ENCODE peak calls at places on chromosomes 4 and X, in seven cellular contexts. G is left lung, E is A673, P is AG10803, V is NB4, S is hepatocyte, K is LNCaP clone FGC. X is an unnamed sample.

GRCh38 chr4:100117749-100118148 is 72.5 kb downstream of the DDIT4L start:
- DNase-seq in E (peak), G (no peak), S (no peak), K (no peak), P (no peak), V (no peak), X (no peak)

GRCh38 chr4:26573389-26573794 is 10.5 kb upstream of the TBC1D19 start:
- DNase-seq in S (no peak), V (peak), E (peak), G (no peak), K (no peak), P (no peak), X (peak)

GRCh38 chr4:101102114-101102752 is 245.1 kb downstream of the PPP3CA start:
- DNase-seq in P (peak), K (no peak), G (no peak), E (peak), V (no peak), S (no peak), X (peak)

GRCh38 chr4:69718376-69719293 is 41.8 kb downstream of the SULT1B1 start:
- DNase-seq in P (no peak), G (no peak), V (peak), S (no peak), E (peak), K (no peak), X (peak)

GRCh38 chr4:39732728-39733127 is 34.8 kb downstream of the UBE2K start:
- DNase-seq in G (no peak), P (peak), E (peak), S (no peak), K (no peak), V (peak), X (peak)

GRCh38 chrX:107714196-107714811 is 61.3 kb downstream of the TSC22D3 start:
- DNase-seq in S (no peak), P (peak), G (no peak), K (no peak), V (peak), E (no peak), X (peak)

GRCh38 chr4:100926039-100926717 is 408.4 kb upstream of the EMCN start:
- DNase-seq in P (no peak), K (no peak), V (no peak), E (no peak), S (no peak), G (no peak), X (no peak)

GRCh38 chr4:153651961-153652784 is 31.9 kb upstream of the TLR2 start:
- DNase-seq in K (no peak), E (no peak), P (no peak), V (peak), S (no peak), G (no peak), X (peak)

GRCh38 chr4:84394386-84394785 is 104.7 kb downstream of the NKX6-1 start:
- DNase-seq in V (no peak), P (no peak), S (no peak), E (no peak), G (no peak), K (no peak), X (no peak)

GRCh38 chr4:140604544-140604943 is 35.8 kb upstream of the UCP1 start:
- DNase-seq in K (no peak), V (no peak), P (no peak), E (no peak), G (no peak), S (no peak), X (no peak)

GRCh38 chrX:153953342-153953830 is 8.9 kb upstream of the RENBP start:
- DNase-seq in S (peak), P (peak), K (no peak), V (peak), E (peak), G (peak), X (peak)

GRCh38 chr4:8509311-8509950 is 68.9 kb downstream of the TRMT44 start:
- DNase-seq in S (no peak), K (no peak), E (no peak), G (peak), V (no peak), P (no peak), X (no peak)

GRCh38 chr4:76012388-76012801 is 5.1 kb upstream of the CXCL9 start:
- DNase-seq in S (no peak), G (no peak), V (no peak), P (peak), E (no peak), K (no peak), X (peak)

DNA sequence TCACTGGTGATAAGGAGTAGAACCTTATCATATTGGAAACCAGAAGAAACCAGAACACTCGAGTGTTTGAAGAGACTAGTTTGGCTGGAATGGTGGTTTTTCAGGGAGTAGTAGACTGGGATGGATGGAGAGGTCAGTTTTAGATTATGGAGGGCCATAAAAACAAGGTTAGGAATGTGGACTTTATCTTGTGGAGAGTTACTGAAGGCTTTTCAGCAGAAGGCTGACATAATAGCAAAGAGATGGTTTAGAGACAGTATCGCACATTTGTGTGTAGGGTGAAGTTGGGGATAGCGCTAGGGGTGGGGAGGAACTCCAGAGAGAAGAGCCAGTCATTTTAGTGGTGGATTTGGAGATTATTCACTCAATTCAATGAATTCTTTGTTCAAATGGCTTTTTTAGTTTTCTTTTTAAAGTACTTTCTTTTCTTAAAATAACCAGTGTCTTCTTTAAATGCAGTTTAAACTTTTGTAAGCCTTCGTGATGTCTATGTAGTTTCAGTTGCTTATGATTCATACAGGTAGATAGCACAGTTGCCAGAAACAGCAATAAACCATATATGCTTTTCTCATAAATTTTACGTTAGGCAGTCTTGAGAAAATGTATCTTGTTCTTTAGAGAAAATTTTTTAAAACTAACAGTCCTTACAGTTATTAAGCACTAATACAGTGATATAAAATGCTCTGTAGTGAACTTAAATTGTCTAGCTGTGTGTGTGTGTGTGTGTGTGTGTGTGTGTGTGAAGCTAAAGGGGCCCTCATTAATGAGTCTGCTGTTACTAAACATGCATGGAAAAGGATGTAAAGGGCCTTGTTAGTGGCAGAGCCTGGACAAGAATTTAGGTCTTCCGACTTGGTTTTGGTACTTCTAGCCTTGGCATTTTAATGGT is 3.8 kb downstream of the ARHGAP10 start:
- DNase-seq in P (peak), G (no peak), K (no peak), E (no peak), V (no peak), S (no peak), X (no peak)
- H3K4me3 ChIP-seq in P (no peak), G (no peak), K (no peak), E (no peak), V (no peak), S (no peak), X (no peak)

DNA sequence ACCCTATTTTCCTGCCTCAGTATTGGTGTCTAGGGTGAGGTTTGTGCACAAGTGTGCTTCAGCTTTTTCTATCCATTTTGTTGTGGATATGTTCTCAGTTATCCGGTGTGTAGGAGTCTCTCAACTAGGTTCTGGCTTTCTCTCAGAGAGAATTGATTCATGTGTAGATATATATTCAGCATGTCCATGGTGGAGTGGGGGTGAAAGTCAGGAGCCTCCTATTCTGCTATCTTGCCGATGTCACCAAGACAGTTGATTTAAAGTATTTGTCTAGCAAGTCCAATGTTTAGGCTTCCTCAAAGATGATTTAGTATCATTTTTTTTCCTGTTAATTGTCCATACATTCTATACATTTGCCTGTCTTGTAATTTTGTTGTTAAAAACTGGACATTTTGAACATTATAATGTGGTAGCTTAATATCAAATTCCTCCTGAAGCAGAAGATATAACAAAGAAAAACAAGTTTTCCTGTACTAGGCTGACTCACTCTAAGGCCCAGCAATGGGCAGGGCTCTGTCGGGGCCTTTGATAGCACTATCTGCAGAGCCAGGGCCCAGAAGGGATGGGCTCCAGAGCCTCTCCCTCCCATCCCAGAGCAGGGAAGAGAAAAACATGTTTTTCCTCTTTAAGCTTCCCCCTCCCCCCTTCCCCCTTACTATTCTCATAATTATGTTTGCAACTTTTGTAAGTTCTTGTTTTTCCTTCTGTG is 37.6 kb downstream of the GLUD2 start:
- DNase-seq in S (peak), K (no peak), P (no peak), E (no peak), G (no peak), V (no peak), X (no peak)
- TF ChIP-seq CTCF in S (no peak), K (no peak), P (no peak), E (no peak), G (no peak), V (no peak), X (no peak)

GRCh38 chr4:6892190-6892908 is 17.3 kb upstream of the TBC1D14 start:
- DNase-seq in P (peak), V (peak), E (no peak), K (no peak), G (peak), S (peak), X (peak)
- H3K4me3 ChIP-seq in P (peak), V (peak), E (no peak), K (no peak), G (peak), S (no peak), X (no peak)

GRCh38 chrX:120629667-120630537 is at the start of gene C1GALT1C1:
- DNase-seq in S (peak), V (peak), P (peak), E (peak), G (peak), K (peak), X (peak)
- TF ChIP-seq CTCF in S (no peak), V (no peak), P (no peak), E (no peak), G (no peak), K (no peak), X (no peak)

GRCh38 chrX:12567857-12568256 is 223.4 kb upstream of the PRPS2 start:
- DNase-seq in S (no peak), P (peak), K (no peak), G (no peak), V (peak), E (peak), X (peak)
- H3K4me3 ChIP-seq in S (no peak), P (no peak), K (no peak), G (no peak), V (no peak), E (no peak), X (no peak)

GRCh38 chr4:47913858-47914218 is 545 bp downstream of the NFXL1 start:
- DNase-seq in V (peak), G (peak), S (peak), K (no peak), P (no peak), E (peak), X (peak)
- TF ChIP-seq CTCF in V (no peak), G (no peak), S (no peak), K (no peak), P (no peak), E (no peak), X (no peak)

DNA sequence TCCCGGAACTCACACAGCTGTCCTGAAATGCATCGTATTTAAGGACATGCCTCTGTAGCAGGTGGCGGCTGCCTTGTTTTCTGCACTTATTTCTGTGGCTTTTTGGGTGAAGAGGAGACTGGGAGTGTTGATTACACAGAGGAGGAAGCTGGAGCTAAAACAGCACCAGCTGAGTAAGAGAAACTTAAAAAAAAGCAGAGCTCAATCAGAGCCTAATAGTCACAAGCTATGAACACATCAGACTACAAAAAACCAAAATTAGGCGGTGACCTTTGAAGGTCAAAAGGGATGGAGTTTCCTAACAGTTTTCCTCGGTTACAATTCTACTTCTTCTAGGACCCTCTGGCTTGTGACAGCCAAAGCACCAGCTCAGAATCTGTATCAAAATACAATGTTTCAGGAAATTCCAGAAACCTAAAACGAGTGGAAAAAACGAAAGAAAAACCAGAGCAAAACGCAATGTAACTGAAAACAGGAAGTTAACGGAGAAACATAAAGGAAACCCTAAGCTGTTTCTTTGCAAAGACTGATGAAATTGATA is 13.5 kb downstream of the PRKX start:
- DNase-seq in G (no peak), S (no peak), E (no peak), V (peak), K (no peak), P (no peak), X (no peak)
- H3K4me3 ChIP-seq in G (peak), S (no peak), E (peak), V (peak), K (no peak), P (peak), X (peak)

GRCh38 chrX:45843518-45843917 is 642.8 kb upstream of the DIPK2B start:
- DNase-seq in V (peak), S (no peak), P (no peak), E (peak), K (no peak), G (no peak), X (no peak)
- TF ChIP-seq CTCF in V (no peak), S (no peak), P (no peak), E (peak), K (peak), G (no peak), X (no peak)

GRCh38 chr4:85725727-85726170 is 250.8 kb downstream of the ARHGAP24 start:
- DNase-seq in K (no peak), P (no peak), G (no peak), E (no peak), S (peak), V (peak), X (no peak)
- H3K4me3 ChIP-seq in K (no peak), P (no peak), G (no peak), E (no peak), S (no peak), V (no peak), X (no peak)